ENCODE peak calls at places on chromosome 2, in nine cellular contexts. I is endothelial cell of umbilical vein, K is BJ, T is progenitor cell of endocrine pancreas, M is HCT116, P is upper lobe of left lung, R is spleen, L is dorsolateral prefrontal cortex, E is H9. D is an unnamed sample.

GRCh38 chr2:224357098-224357901 is 44.6 kb downstream of the FAM124B start:
- DNase-seq in K (no peak), I (peak), T (peak), P (peak), R (no peak), L (no peak), E (peak), M (peak), D (no peak)

GRCh38 chr2:127811397-127811860 is 458 bp upstream of the WDR33 start:
- DNase-seq in K (no peak), P (no peak), I (no peak), M (no peak), E (no peak), T (no peak), R (peak), L (peak), D (no peak)

GRCh38 chr2:9554841-9555337 is 741 bp downstream of the ADAM17 start:
- DNase-seq in P (peak), R (no peak), I (peak), L (no peak), T (no peak), E (no peak), K (no peak), M (no peak), D (no peak)

GRCh38 chr2:112187805-112188596 is 49.8 kb downstream of the FBLN7 start:
- DNase-seq in T (no peak), I (peak), R (no peak), L (no peak), P (no peak), M (peak), K (no peak), E (no peak), D (no peak)

GRCh38 chr2:66201242-66201641 is 233.7 kb upstream of the MEIS1 start:
- DNase-seq in M (no peak), I (no peak), T (no peak), L (no peak), E (no peak), R (no peak), K (no peak), P (no peak), D (no peak)

GRCh38 chr2:216298719-216299118 is 73.6 kb downstream of the MARCHF4 start:
- DNase-seq in L (no peak), E (no peak), M (no peak), I (peak), P (no peak), R (no peak), T (no peak), K (peak), D (no peak)

GRCh38 chr2:37896319-37896718 is 28.8 kb upstream of the RMDN2 start:
- DNase-seq in R (no peak), L (no peak), I (no peak), T (no peak), E (no peak), M (no peak), K (no peak), P (no peak), D (no peak)

GRCh38 chr2:126657636-126658315 is 1.8 kb downstream of the GYPC start:
- DNase-seq in K (peak), E (peak), L (no peak), T (peak), P (peak), I (peak), M (peak), R (peak), D (peak)

GRCh38 chr2:178064051-178064450 is 8.5 kb downstream of the PDE11A start:
- DNase-seq in L (no peak), T (no peak), E (no peak), R (no peak), P (no peak), K (no peak), I (no peak), M (no peak), D (no peak)

GRCh38 chr2:98869272-98869641 is 66.8 kb downstream of the CRACDL start:
- DNase-seq in M (no peak), K (no peak), E (peak), T (no peak), I (no peak), R (no peak), L (no peak), P (peak), D (no peak)

GRCh38 chr2:211598238-211598637 is 940.4 kb downstream of the ERBB4 start:
- DNase-seq in L (no peak), R (no peak), M (no peak), T (no peak), P (no peak), K (no peak), E (no peak), I (no peak), D (no peak)

GRCh38 chr2:205903549-205904129 is 182.3 kb downstream of the INO80D start:
- DNase-seq in T (no peak), M (peak), P (peak), K (no peak), E (peak), L (no peak), I (peak), R (no peak), D (no peak)

GRCh38 chr2:74373189-74373588 is 6.9 kb downstream of the DCTN1 start:
- DNase-seq in M (no peak), P (peak), K (no peak), I (no peak), E (peak), R (no peak), T (no peak), L (no peak), D (no peak)

GRCh38 chr2:238418196-238418998 is 8.3 kb upstream of the ASB1 start:
- DNase-seq in M (no peak), K (no peak), R (no peak), L (no peak), I (no peak), P (no peak), T (no peak), E (no peak), D (no peak)

GRCh38 chr2:161076936-161077335 is 83.3 kb upstream of the TANK start:
- DNase-seq in E (no peak), L (no peak), I (no peak), M (no peak), P (no peak), T (no peak), R (no peak), K (no peak), D (no peak)

GRCh38 chr2:169462896-169463695 is 16.2 kb upstream of the BBS5 start:
- DNase-seq in P (no peak), K (peak), T (no peak), L (no peak), I (peak), M (no peak), E (no peak), R (no peak), D (no peak)

GRCh38 chr2:176158306-176158643 is 1.2 kb downstream of the HOXD3 start:
- DNase-seq in T (no peak), P (no peak), I (no peak), R (no peak), E (no peak), M (no peak), K (no peak), L (no peak), D (no peak)

GRCh38 chr2:190318514-190318913 is 1.1 kb downstream of the HIBCH start:
- DNase-seq in L (no peak), R (no peak), I (no peak), E (no peak), K (no peak), M (no peak), P (no peak), T (no peak), D (no peak)

DNA sequence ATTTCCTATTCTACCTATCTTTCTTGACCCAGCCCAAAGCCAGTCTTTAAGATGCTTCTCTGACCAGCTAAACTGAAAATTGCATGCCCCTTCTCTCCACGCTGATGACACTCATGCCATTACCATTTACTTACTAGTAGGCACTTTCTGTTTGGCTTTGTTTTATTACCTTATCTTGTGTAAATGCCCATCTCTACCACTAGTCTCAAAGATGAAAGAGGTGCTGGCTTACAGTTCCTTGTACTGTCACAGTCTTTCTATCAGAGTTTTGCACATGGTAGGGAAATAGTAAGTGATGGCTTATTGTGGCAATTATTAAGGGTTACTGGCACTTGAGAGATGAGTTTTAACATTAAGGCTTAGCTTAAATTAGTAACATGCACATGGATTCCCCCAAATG is 352.1 kb downstream of the RBM43 start:
- DNase-seq in K (no peak), T (no peak), M (no peak), P (no peak), I (no peak), L (no peak), R (no peak), E (no peak), D (no peak)
- TF ChIP-seq CTCF in K (no peak), T (peak), M (no peak), P (no peak), I (no peak), L (no peak), R (no peak), E (peak), D (no peak)

GRCh38 chr2:25169073-25169470 is 692 bp upstream of the POMC start:
- DNase-seq in M (no peak), T (no peak), L (no peak), I (no peak), K (no peak), E (no peak), P (no peak), R (no peak), D (no peak)

GRCh38 chr2:25170888-25171287 is 2.5 kb upstream of the POMC start:
- DNase-seq in I (no peak), K (no peak), M (no peak), P (no peak), E (no peak), T (no peak), L (no peak), R (no peak), D (no peak)

GRCh38 chr2:25164526-25164925 is 3.9 kb downstream of the POMC start:
- DNase-seq in L (no peak), R (peak), E (no peak), M (no peak), T (no peak), K (no peak), P (no peak), I (peak), D (no peak)

GRCh38 chr2:25165992-25166618 is 2.3 kb downstream of the POMC start:
- DNase-seq in L (peak), T (no peak), K (no peak), P (peak), M (peak), R (peak), I (no peak), E (peak), D (no peak)

GRCh38 chr2:25168256-25169072 is at the start of gene POMC:
- DNase-seq in L (no peak), I (peak), R (peak), K (no peak), P (no peak), T (peak), E (peak), M (no peak), D (no peak)
- TF ChIP-seq CTCF in L (no peak), I (no peak), R (no peak), K (no peak), P (no peak), T (no peak), E (peak), M (no peak), D (no peak)

DNA sequence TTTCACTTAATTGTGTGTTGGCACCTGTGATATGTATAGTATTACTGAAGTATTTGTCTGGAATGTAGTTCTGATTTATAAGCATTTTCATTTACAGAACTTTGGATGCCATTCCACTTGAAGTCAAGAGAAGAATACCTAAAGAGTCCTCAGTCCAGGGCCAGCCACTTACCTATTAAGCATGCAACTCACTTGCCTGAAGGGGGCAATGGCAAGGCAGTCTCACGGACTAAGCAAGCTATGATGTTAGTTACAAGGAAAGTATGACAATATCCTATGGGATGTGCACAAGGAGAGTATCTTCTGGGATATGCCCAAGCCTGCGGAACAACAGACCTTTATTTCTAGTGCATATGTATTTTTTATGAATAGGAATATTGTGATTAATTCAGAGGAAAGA is 369.4 kb upstream of the GCFC2 start:
- DNase-seq in M (no peak), T (no peak), R (no peak), K (no peak), L (no peak), E (peak), P (no peak), I (no peak), D (no peak)
- TF ChIP-seq CTCF in M (no peak), T (no peak), R (no peak), K (no peak), L (no peak), E (peak), P (no peak), I (no peak), D (no peak)

GRCh38 chr2:71482055-71482454 is 28.7 kb downstream of the DYSF start:
- DNase-seq in L (no peak), I (no peak), P (no peak), R (no peak), T (no peak), E (no peak), M (no peak), K (no peak), D (no peak)
- TF ChIP-seq CTCF in L (no peak), I (no peak), P (no peak), R (no peak), T (peak), E (peak), M (no peak), K (peak), D (no peak)

DNA sequence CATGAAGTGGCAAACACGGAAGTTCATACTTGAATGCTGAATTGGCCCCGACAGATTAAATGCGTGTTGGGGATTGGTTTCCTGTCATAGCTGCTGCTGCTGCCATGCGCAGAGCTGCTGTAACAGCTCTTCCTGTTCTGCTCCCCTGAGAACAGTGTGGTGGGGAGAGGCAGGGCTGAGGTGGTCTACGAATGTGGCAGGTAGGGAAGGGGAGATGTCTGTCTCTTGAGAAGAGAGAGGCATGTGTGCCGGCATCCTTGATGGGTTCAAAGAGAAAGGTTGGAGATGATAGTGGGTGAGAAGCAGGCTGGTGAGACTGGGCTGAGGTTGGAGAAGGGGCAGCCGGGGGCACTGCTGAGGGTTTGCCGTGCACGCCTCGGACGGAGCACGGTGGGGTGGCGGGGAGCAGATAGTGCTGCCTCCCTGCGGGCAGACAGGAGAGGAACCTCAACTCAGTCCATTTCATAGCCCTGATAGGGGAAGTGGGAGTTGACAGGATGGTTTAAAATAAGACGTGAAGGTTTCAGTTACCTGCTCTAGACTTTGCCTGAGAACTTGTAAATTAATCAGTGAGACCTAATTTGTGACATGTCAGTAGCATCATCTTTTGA is 46.1 kb downstream of the TMEM185B start:
- DNase-seq in P (peak), L (no peak), E (peak), M (no peak), I (peak), K (no peak), T (no peak), R (peak), D (no peak)
- TF ChIP-seq CTCF in P (peak), L (no peak), E (peak), M (no peak), I (peak), K (no peak), T (no peak), R (peak), D (no peak)

GRCh38 chr2:69385443-69386151 is 1.4 kb downstream of the GFPT1 start:
- DNase-seq in M (peak), I (peak), E (no peak), K (no peak), R (no peak), P (no peak), T (no peak), L (no peak), D (no peak)
- TF ChIP-seq CTCF in M (no peak), I (no peak), E (no peak), K (no peak), R (no peak), P (no peak), T (no peak), L (no peak), D (no peak)

GRCh38 chr2:172484253-172484652 is 56.9 kb downstream of the ITGA6 start:
- DNase-seq in K (no peak), E (no peak), M (no peak), L (no peak), T (no peak), P (no peak), R (no peak), I (peak), D (no peak)
- TF ChIP-seq CTCF in K (peak), E (peak), M (peak), L (peak), T (peak), P (no peak), R (no peak), I (no peak), D (no peak)

D was measured in omental fat pad.